ENCODE peak calls at places on chromosome 10, in five cellular contexts. One of them, this sample, is unnamed.

GRCh38 chr10:16867556-16867955 is 50.3 kb upstream of the RSU1 start:
- DNase-seq in K562: no peak
- DNase-seq in endothelial cell of umbilical vein: peak; percentile 33
- DNase-seq in HepG2: no peak
- DNase-seq in A549: no peak
- DNase-seq in this sample: no peak

GRCh38 chr10:70137927-70138883 is 5.6 kb upstream of the AIFM2 start:
- DNase-seq in endothelial cell of umbilical vein: no peak
- DNase-seq in A549: no peak
- DNase-seq in HepG2: no peak
- DNase-seq in K562: no peak
- DNase-seq in this sample: no peak

GRCh38 chr10:34080485-34081346 is 734.4 kb downstream of the PARD3 start:
- DNase-seq in endothelial cell of umbilical vein: no peak
- DNase-seq in HepG2: no peak
- DNase-seq in K562: no peak
- DNase-seq in A549: no peak
- DNase-seq in this sample: no peak

GRCh38 chr10:11823122-11823988 is at the start of gene PROSER2:
- DNase-seq in HepG2: no peak
- DNase-seq in endothelial cell of umbilical vein: peak; percentile 70
- DNase-seq in K562: peak; percentile 81
- DNase-seq in A549: peak; percentile 67
- DNase-seq in this sample: peak; percentile 47

GRCh38 chr10:119120413-119120867 is 16.5 kb downstream of the DENND10 start:
- DNase-seq in K562: no peak
- DNase-seq in endothelial cell of umbilical vein: no peak
- DNase-seq in HepG2: peak; percentile 96
- DNase-seq in A549: no peak
- DNase-seq in this sample: peak; percentile 73

GRCh38 chr10:93065675-93066543 is 5.3 kb downstream of the CYP26C1 start:
- DNase-seq in K562: no peak
- DNase-seq in HepG2: no peak
- DNase-seq in A549: no peak
- DNase-seq in endothelial cell of umbilical vein: no peak
- DNase-seq in this sample: no peak

GRCh38 chr10:30697806-30698205 is 68.3 kb upstream of the LYZL2 start:
- DNase-seq in endothelial cell of umbilical vein: no peak
- DNase-seq in K562: no peak
- DNase-seq in A549: no peak
- DNase-seq in HepG2: no peak
- DNase-seq in this sample: no peak

GRCh38 chr10:54993148-54993547 is 192.1 kb upstream of the PCDH15 start:
- DNase-seq in HepG2: no peak
- DNase-seq in endothelial cell of umbilical vein: no peak
- DNase-seq in A549: no peak
- DNase-seq in K562: no peak
- DNase-seq in this sample: no peak

GRCh38 chr10:3159160-3159559 is 13.4 kb downstream of the PITRM1 start:
- DNase-seq in endothelial cell of umbilical vein: no peak
- DNase-seq in HepG2: no peak
- DNase-seq in K562: no peak
- DNase-seq in A549: no peak
- DNase-seq in this sample: no peak

GRCh38 chr10:29815572-29815971 is 180.8 kb upstream of the SVIL start:
- DNase-seq in endothelial cell of umbilical vein: no peak
- DNase-seq in A549: no peak
- DNase-seq in K562: no peak
- DNase-seq in HepG2: no peak
- DNase-seq in this sample: no peak

GRCh38 chr10:61923210-61924024 is 21.9 kb downstream of the ARID5B start:
- DNase-seq in A549: no peak
- DNase-seq in K562: no peak
- DNase-seq in endothelial cell of umbilical vein: no peak
- DNase-seq in HepG2: peak; percentile 16
- DNase-seq in this sample: no peak

GRCh38 chr10:71218046-71218832 is 5.9 kb downstream of the UNC5B start:
- DNase-seq in A549: no peak
- DNase-seq in HepG2: peak; percentile 20
- DNase-seq in endothelial cell of umbilical vein: peak; percentile 54
- DNase-seq in K562: no peak
- DNase-seq in this sample: no peak

DNA sequence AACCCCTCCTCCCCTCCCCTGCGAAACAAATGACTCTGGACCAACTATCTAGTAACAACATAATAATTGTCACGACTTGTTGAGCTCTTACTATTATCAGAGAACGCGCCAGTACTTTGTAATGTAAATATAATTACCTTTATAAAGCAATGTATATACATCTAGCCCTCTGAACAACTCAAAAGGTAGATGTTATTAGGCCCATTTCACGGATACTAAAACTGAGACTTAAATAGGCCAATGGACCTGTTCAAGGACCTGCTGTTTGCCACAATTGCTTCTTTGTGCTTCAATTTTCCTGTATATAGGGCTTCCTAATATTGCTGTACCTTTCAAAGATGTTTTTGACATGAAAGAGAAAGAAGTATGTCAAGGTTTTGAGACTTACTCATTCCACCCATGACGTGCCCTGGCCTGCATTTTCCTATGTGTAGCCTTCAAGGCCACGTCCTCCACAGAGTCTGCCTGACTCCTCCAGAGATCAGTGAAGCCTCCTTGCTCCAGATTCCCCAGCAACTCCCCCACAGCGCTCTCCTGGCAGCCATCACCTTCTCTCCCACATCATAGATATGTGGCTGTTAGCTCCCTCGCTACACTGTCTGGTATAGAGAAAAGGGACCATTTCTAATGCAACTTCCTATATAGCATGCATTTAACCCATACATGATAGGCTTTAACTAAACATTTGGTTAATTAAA is 156.6 kb downstream of the SKIDA1 start:
- DNase-seq in A549: no peak
- DNase-seq in endothelial cell of umbilical vein: peak; percentile 50
- DNase-seq in HepG2: no peak
- DNase-seq in K562: no peak
- DNase-seq in this sample: no peak
- H3K4me3 ChIP-seq in A549: no peak overlapping the region
- H3K4me3 ChIP-seq in endothelial cell of umbilical vein: no peak overlapping the region
- H3K4me3 ChIP-seq in HepG2: no peak overlapping the region
- H3K4me3 ChIP-seq in K562: no peak overlapping the region
- H3K4me3 ChIP-seq in this sample: no peak overlapping the region

DNA sequence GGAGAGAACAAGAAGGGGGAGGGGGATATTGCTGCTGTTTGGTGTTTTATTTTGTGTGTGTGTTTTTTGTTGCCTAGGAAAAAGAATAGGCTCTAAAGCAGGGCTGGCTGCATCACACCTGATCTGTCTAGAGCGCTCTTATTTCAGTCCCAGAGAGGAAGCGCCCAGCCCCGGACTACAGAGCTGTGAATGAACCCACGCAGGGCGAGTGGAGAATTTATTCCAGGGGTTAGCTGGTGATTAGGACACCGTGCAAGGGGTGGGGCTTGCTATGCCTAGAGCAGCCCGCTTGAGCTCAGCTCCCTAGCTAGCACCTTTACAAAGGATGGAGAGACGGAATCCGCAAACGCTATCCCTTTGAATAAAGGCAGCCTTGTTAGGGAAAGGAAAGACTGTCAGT is 642 bp upstream of the FAM13C start:
- DNase-seq in K562: no peak
- DNase-seq in A549: no peak
- DNase-seq in HepG2: no peak
- DNase-seq in endothelial cell of umbilical vein: peak; percentile 14
- DNase-seq in this sample: no peak
- TF ChIP-seq CTCF in K562: no peak
- TF ChIP-seq CTCF in A549: no peak
- TF ChIP-seq CTCF in HepG2: no peak
- TF ChIP-seq CTCF in endothelial cell of umbilical vein: no peak
- TF ChIP-seq CTCF in this sample: no peak

GRCh38 chr10:47254611-47255010 is 45.4 kb upstream of the GDF10 start:
- DNase-seq in A549: no peak
- DNase-seq in HepG2: no peak
- DNase-seq in endothelial cell of umbilical vein: no peak
- DNase-seq in K562: no peak
- DNase-seq in this sample: no peak
- TF ChIP-seq MYC in A549: no peak
- TF ChIP-seq MYC in HepG2: no peak
- TF ChIP-seq MYC in endothelial cell of umbilical vein: no peak
- TF ChIP-seq MYC in K562: no peak
- TF ChIP-seq MYC in this sample: no peak

GRCh38 chr10:73653701-73654100 is 2.1 kb downstream of the SYNPO2L start:
- DNase-seq in HepG2: peak; percentile 61
- DNase-seq in endothelial cell of umbilical vein: no peak
- DNase-seq in A549: peak; percentile 40
- DNase-seq in K562: peak; percentile 79
- DNase-seq in this sample: peak; percentile 88

GRCh38 chr10:73650537-73651331 is 5.1 kb downstream of the SYNPO2L start:
- DNase-seq in HepG2: no peak
- DNase-seq in endothelial cell of umbilical vein: no peak
- DNase-seq in K562: no peak
- DNase-seq in A549: no peak
- DNase-seq in this sample: peak; percentile 74

GRCh38 chr10:73653195-73653594 is 2.6 kb downstream of the SYNPO2L start:
- DNase-seq in A549: no peak
- DNase-seq in HepG2: no peak
- DNase-seq in K562: no peak
- DNase-seq in endothelial cell of umbilical vein: no peak
- DNase-seq in this sample: no peak

GRCh38 chr10:73655257-73655989 is 406 bp downstream of the SYNPO2L start:
- DNase-seq in A549: no peak
- DNase-seq in HepG2: no peak
- DNase-seq in endothelial cell of umbilical vein: no peak
- DNase-seq in K562: no peak
- DNase-seq in this sample: peak; percentile 89

GRCh38 chr10:73655990-73656298 is at the start of gene SYNPO2L:
- DNase-seq in HepG2: no peak
- DNase-seq in endothelial cell of umbilical vein: no peak
- DNase-seq in K562: no peak
- DNase-seq in A549: no peak
- DNase-seq in this sample: peak; percentile 79
- H3K4me3 ChIP-seq in HepG2: no peak within 1 kb of the TSS
- H3K4me3 ChIP-seq in endothelial cell of umbilical vein: no peak within 1 kb of the TSS
- H3K4me3 ChIP-seq in K562: no peak within 1 kb of the TSS
- H3K4me3 ChIP-seq in A549: no peak within 1 kb of the TSS
- H3K4me3 ChIP-seq in this sample: peak within 1 kb of the TSS; percentile 36

GRCh38 chr10:24552346-24553016 is 171.2 kb downstream of the ARHGAP21 start:
- DNase-seq in K562: peak; percentile 85
- DNase-seq in HepG2: peak; percentile 35
- DNase-seq in endothelial cell of umbilical vein: no peak
- DNase-seq in A549: peak; percentile 30
- DNase-seq in this sample: peak; percentile 4
- TF ChIP-seq CTCF in K562: peak; percentile 69
- TF ChIP-seq CTCF in HepG2: peak; percentile 18
- TF ChIP-seq CTCF in endothelial cell of umbilical vein: peak; percentile 14
- TF ChIP-seq CTCF in A549: no peak
- TF ChIP-seq CTCF in this sample: no peak

This sample was measured in NB4.